ENCODE peak calls at places on chromosomes 4 and X, in nine cellular contexts. One of them, this sample, is unnamed.

GRCh38 chr4:178316211-178316610 is 874.0 kb upstream of the AGA start:
- DNase-seq in smooth muscle cell of the brain vasculature: no peak
- DNase-seq in stimulated activated naive B cell treated with anti-CD40 and anti-IgM and Interleukin-4, amounts not matched to agents 10 μg/mL and 1 μg/mL and 100 μg/mL, for 72 hours: no peak
- DNase-seq in A172: no peak
- DNase-seq in epithelial cell of esophagus: no peak
- DNase-seq in activated T-cell treated with anti-CD3 and anti-CD28 coated beads for 1 hour: no peak
- DNase-seq in NCI-H2171 treated with DMSO at 0.1 percent for 48 hours: no peak
- DNase-seq in stimulated activated CD4-positive, alpha-beta T cell treated with anti-CD3 and anti-CD28 coated beads, Interleukin-2, amount 100 ng/mL, for 48 hours: no peak
- DNase-seq in ELF-1: no peak
- DNase-seq in this sample: peak; percentile 87

GRCh38 chr4:168177546-168178149 is 85.3 kb downstream of the ANXA10 start:
- DNase-seq in smooth muscle cell of the brain vasculature: no peak
- DNase-seq in stimulated activated naive B cell treated with anti-CD40 and anti-IgM and Interleukin-4, amounts not matched to agents 10 μg/mL and 1 μg/mL and 100 μg/mL, for 72 hours: no peak
- DNase-seq in A172: no peak
- DNase-seq in epithelial cell of esophagus: no peak
- DNase-seq in activated T-cell treated with anti-CD3 and anti-CD28 coated beads for 1 hour: no peak
- DNase-seq in NCI-H2171 treated with DMSO at 0.1 percent for 48 hours: no peak
- DNase-seq in stimulated activated CD4-positive, alpha-beta T cell treated with anti-CD3 and anti-CD28 coated beads, Interleukin-2, amount 100 ng/mL, for 48 hours: no peak
- DNase-seq in ELF-1: no peak
- DNase-seq in this sample: no peak

GRCh38 chrX:10121787-10122186 is 35.0 kb upstream of the CLCN4 start:
- DNase-seq in smooth muscle cell of the brain vasculature: no peak
- DNase-seq in stimulated activated naive B cell treated with anti-CD40 and anti-IgM and Interleukin-4, amounts not matched to agents 10 μg/mL and 1 μg/mL and 100 μg/mL, for 72 hours: peak; percentile 78
- DNase-seq in A172: no peak
- DNase-seq in epithelial cell of esophagus: no peak
- DNase-seq in activated T-cell treated with anti-CD3 and anti-CD28 coated beads for 1 hour: no peak
- DNase-seq in NCI-H2171 treated with DMSO at 0.1 percent for 48 hours: no peak
- DNase-seq in stimulated activated CD4-positive, alpha-beta T cell treated with anti-CD3 and anti-CD28 coated beads, Interleukin-2, amount 100 ng/mL, for 48 hours: no peak
- DNase-seq in ELF-1: no peak
- DNase-seq in this sample: no peak

GRCh38 chr4:38015886-38016515 is 55.8 kb downstream of the PTTG2 start:
- DNase-seq in smooth muscle cell of the brain vasculature: no peak
- DNase-seq in stimulated activated naive B cell treated with anti-CD40 and anti-IgM and Interleukin-4, amounts not matched to agents 10 μg/mL and 1 μg/mL and 100 μg/mL, for 72 hours: no peak
- DNase-seq in A172: no peak
- DNase-seq in epithelial cell of esophagus: no peak
- DNase-seq in activated T-cell treated with anti-CD3 and anti-CD28 coated beads for 1 hour: no peak
- DNase-seq in NCI-H2171 treated with DMSO at 0.1 percent for 48 hours: no peak
- DNase-seq in stimulated activated CD4-positive, alpha-beta T cell treated with anti-CD3 and anti-CD28 coated beads, Interleukin-2, amount 100 ng/mL, for 48 hours: no peak
- DNase-seq in ELF-1: no peak
- DNase-seq in this sample: no peak

GRCh38 chr4:22052076-22052475 is 103.5 kb upstream of the KCNIP4 start:
- DNase-seq in smooth muscle cell of the brain vasculature: no peak
- DNase-seq in stimulated activated naive B cell treated with anti-CD40 and anti-IgM and Interleukin-4, amounts not matched to agents 10 μg/mL and 1 μg/mL and 100 μg/mL, for 72 hours: no peak
- DNase-seq in A172: no peak
- DNase-seq in epithelial cell of esophagus: no peak
- DNase-seq in activated T-cell treated with anti-CD3 and anti-CD28 coated beads for 1 hour: no peak
- DNase-seq in NCI-H2171 treated with DMSO at 0.1 percent for 48 hours: no peak
- DNase-seq in stimulated activated CD4-positive, alpha-beta T cell treated with anti-CD3 and anti-CD28 coated beads, Interleukin-2, amount 100 ng/mL, for 48 hours: no peak
- DNase-seq in ELF-1: no peak
- DNase-seq in this sample: no peak

GRCh38 chr4:37478151-37478550 is 208.0 kb downstream of the RELL1 start:
- DNase-seq in smooth muscle cell of the brain vasculature: no peak
- DNase-seq in stimulated activated naive B cell treated with anti-CD40 and anti-IgM and Interleukin-4, amounts not matched to agents 10 μg/mL and 1 μg/mL and 100 μg/mL, for 72 hours: no peak
- DNase-seq in A172: no peak
- DNase-seq in epithelial cell of esophagus: no peak
- DNase-seq in activated T-cell treated with anti-CD3 and anti-CD28 coated beads for 1 hour: no peak
- DNase-seq in NCI-H2171 treated with DMSO at 0.1 percent for 48 hours: no peak
- DNase-seq in stimulated activated CD4-positive, alpha-beta T cell treated with anti-CD3 and anti-CD28 coated beads, Interleukin-2, amount 100 ng/mL, for 48 hours: no peak
- DNase-seq in ELF-1: no peak
- DNase-seq in this sample: no peak

GRCh38 chrX:40107291-40108083 is 9.7 kb upstream of the BCOR start:
- DNase-seq in smooth muscle cell of the brain vasculature: no peak
- DNase-seq in stimulated activated naive B cell treated with anti-CD40 and anti-IgM and Interleukin-4, amounts not matched to agents 10 μg/mL and 1 μg/mL and 100 μg/mL, for 72 hours: no peak
- DNase-seq in A172: no peak
- DNase-seq in epithelial cell of esophagus: no peak
- DNase-seq in activated T-cell treated with anti-CD3 and anti-CD28 coated beads for 1 hour: no peak
- DNase-seq in NCI-H2171 treated with DMSO at 0.1 percent for 48 hours: peak; percentile 49
- DNase-seq in stimulated activated CD4-positive, alpha-beta T cell treated with anti-CD3 and anti-CD28 coated beads, Interleukin-2, amount 100 ng/mL, for 48 hours: no peak
- DNase-seq in ELF-1: peak; percentile 76
- DNase-seq in this sample: no peak

GRCh38 chr4:55444822-55445221 is 49.1 kb downstream of the TMEM165 start:
- DNase-seq in smooth muscle cell of the brain vasculature: no peak
- DNase-seq in stimulated activated naive B cell treated with anti-CD40 and anti-IgM and Interleukin-4, amounts not matched to agents 10 μg/mL and 1 μg/mL and 100 μg/mL, for 72 hours: no peak
- DNase-seq in A172: peak; percentile 53
- DNase-seq in epithelial cell of esophagus: peak; percentile 37
- DNase-seq in activated T-cell treated with anti-CD3 and anti-CD28 coated beads for 1 hour: no peak
- DNase-seq in NCI-H2171 treated with DMSO at 0.1 percent for 48 hours: no peak
- DNase-seq in stimulated activated CD4-positive, alpha-beta T cell treated with anti-CD3 and anti-CD28 coated beads, Interleukin-2, amount 100 ng/mL, for 48 hours: no peak
- DNase-seq in ELF-1: no peak
- DNase-seq in this sample: no peak

GRCh38 chr4:94927696-94928095 is 169.9 kb downstream of the BMPR1B start:
- DNase-seq in smooth muscle cell of the brain vasculature: no peak
- DNase-seq in stimulated activated naive B cell treated with anti-CD40 and anti-IgM and Interleukin-4, amounts not matched to agents 10 μg/mL and 1 μg/mL and 100 μg/mL, for 72 hours: no peak
- DNase-seq in A172: no peak
- DNase-seq in epithelial cell of esophagus: no peak
- DNase-seq in activated T-cell treated with anti-CD3 and anti-CD28 coated beads for 1 hour: no peak
- DNase-seq in NCI-H2171 treated with DMSO at 0.1 percent for 48 hours: no peak
- DNase-seq in stimulated activated CD4-positive, alpha-beta T cell treated with anti-CD3 and anti-CD28 coated beads, Interleukin-2, amount 100 ng/mL, for 48 hours: no peak
- DNase-seq in ELF-1: no peak
- DNase-seq in this sample: no peak

GRCh38 chr4:60315586-60315985 is 884.5 kb upstream of the ADGRL3 start:
- DNase-seq in smooth muscle cell of the brain vasculature: no peak
- DNase-seq in stimulated activated naive B cell treated with anti-CD40 and anti-IgM and Interleukin-4, amounts not matched to agents 10 μg/mL and 1 μg/mL and 100 μg/mL, for 72 hours: no peak
- DNase-seq in A172: no peak
- DNase-seq in epithelial cell of esophagus: no peak
- DNase-seq in activated T-cell treated with anti-CD3 and anti-CD28 coated beads for 1 hour: no peak
- DNase-seq in NCI-H2171 treated with DMSO at 0.1 percent for 48 hours: no peak
- DNase-seq in stimulated activated CD4-positive, alpha-beta T cell treated with anti-CD3 and anti-CD28 coated beads, Interleukin-2, amount 100 ng/mL, for 48 hours: no peak
- DNase-seq in ELF-1: no peak
- DNase-seq in this sample: no peak

GRCh38 chr4:77819409-77819835 is 254 bp upstream of the CNOT6L start:
- DNase-seq in smooth muscle cell of the brain vasculature: no peak
- DNase-seq in stimulated activated naive B cell treated with anti-CD40 and anti-IgM and Interleukin-4, amounts not matched to agents 10 μg/mL and 1 μg/mL and 100 μg/mL, for 72 hours: no peak
- DNase-seq in A172: no peak
- DNase-seq in epithelial cell of esophagus: peak; percentile 34
- DNase-seq in activated T-cell treated with anti-CD3 and anti-CD28 coated beads for 1 hour: no peak
- DNase-seq in NCI-H2171 treated with DMSO at 0.1 percent for 48 hours: no peak
- DNase-seq in stimulated activated CD4-positive, alpha-beta T cell treated with anti-CD3 and anti-CD28 coated beads, Interleukin-2, amount 100 ng/mL, for 48 hours: no peak
- DNase-seq in ELF-1: peak; percentile 29
- DNase-seq in this sample: no peak

GRCh38 chr4:56099378-56099786 is 150.6 kb downstream of the CEP135 start:
- DNase-seq in smooth muscle cell of the brain vasculature: no peak
- DNase-seq in stimulated activated naive B cell treated with anti-CD40 and anti-IgM and Interleukin-4, amounts not matched to agents 10 μg/mL and 1 μg/mL and 100 μg/mL, for 72 hours: no peak
- DNase-seq in A172: peak; percentile 52
- DNase-seq in epithelial cell of esophagus: peak; percentile 15
- DNase-seq in activated T-cell treated with anti-CD3 and anti-CD28 coated beads for 1 hour: no peak
- DNase-seq in NCI-H2171 treated with DMSO at 0.1 percent for 48 hours: no peak
- DNase-seq in stimulated activated CD4-positive, alpha-beta T cell treated with anti-CD3 and anti-CD28 coated beads, Interleukin-2, amount 100 ng/mL, for 48 hours: no peak
- DNase-seq in ELF-1: no peak
- DNase-seq in this sample: no peak

GRCh38 chrX:149860445-149860844 is 20.5 kb upstream of the MAGEA8 start:
- DNase-seq in smooth muscle cell of the brain vasculature: no peak
- DNase-seq in stimulated activated naive B cell treated with anti-CD40 and anti-IgM and Interleukin-4, amounts not matched to agents 10 μg/mL and 1 μg/mL and 100 μg/mL, for 72 hours: no peak
- DNase-seq in A172: no peak
- DNase-seq in epithelial cell of esophagus: no peak
- DNase-seq in activated T-cell treated with anti-CD3 and anti-CD28 coated beads for 1 hour: no peak
- DNase-seq in NCI-H2171 treated with DMSO at 0.1 percent for 48 hours: no peak
- DNase-seq in stimulated activated CD4-positive, alpha-beta T cell treated with anti-CD3 and anti-CD28 coated beads, Interleukin-2, amount 100 ng/mL, for 48 hours: no peak
- DNase-seq in ELF-1: no peak
- DNase-seq in this sample: no peak

GRCh38 chrX:70454441-70455365 is 10.1 kb downstream of the DLG3 start:
- DNase-seq in smooth muscle cell of the brain vasculature: no peak
- DNase-seq in stimulated activated naive B cell treated with anti-CD40 and anti-IgM and Interleukin-4, amounts not matched to agents 10 μg/mL and 1 μg/mL and 100 μg/mL, for 72 hours: no peak
- DNase-seq in A172: no peak
- DNase-seq in epithelial cell of esophagus: peak; percentile 81
- DNase-seq in activated T-cell treated with anti-CD3 and anti-CD28 coated beads for 1 hour: peak; percentile 40
- DNase-seq in NCI-H2171 treated with DMSO at 0.1 percent for 48 hours: peak; percentile 87
- DNase-seq in stimulated activated CD4-positive, alpha-beta T cell treated with anti-CD3 and anti-CD28 coated beads, Interleukin-2, amount 100 ng/mL, for 48 hours: peak; percentile 56
- DNase-seq in ELF-1: peak; percentile 99
- DNase-seq in this sample: peak; percentile 92

GRCh38 chr4:114137984-114138383 is 158.5 kb upstream of the ARSJ start:
- DNase-seq in smooth muscle cell of the brain vasculature: no peak
- DNase-seq in stimulated activated naive B cell treated with anti-CD40 and anti-IgM and Interleukin-4, amounts not matched to agents 10 μg/mL and 1 μg/mL and 100 μg/mL, for 72 hours: no peak
- DNase-seq in A172: no peak
- DNase-seq in epithelial cell of esophagus: no peak
- DNase-seq in activated T-cell treated with anti-CD3 and anti-CD28 coated beads for 1 hour: no peak
- DNase-seq in NCI-H2171 treated with DMSO at 0.1 percent for 48 hours: no peak
- DNase-seq in stimulated activated CD4-positive, alpha-beta T cell treated with anti-CD3 and anti-CD28 coated beads, Interleukin-2, amount 100 ng/mL, for 48 hours: no peak
- DNase-seq in ELF-1: no peak
- DNase-seq in this sample: no peak

GRCh38 chr4:10416441-10416840 is 40.8 kb downstream of the ZNF518B start:
- DNase-seq in smooth muscle cell of the brain vasculature: no peak
- DNase-seq in stimulated activated naive B cell treated with anti-CD40 and anti-IgM and Interleukin-4, amounts not matched to agents 10 μg/mL and 1 μg/mL and 100 μg/mL, for 72 hours: no peak
- DNase-seq in A172: no peak
- DNase-seq in epithelial cell of esophagus: no peak
- DNase-seq in activated T-cell treated with anti-CD3 and anti-CD28 coated beads for 1 hour: no peak
- DNase-seq in NCI-H2171 treated with DMSO at 0.1 percent for 48 hours: no peak
- DNase-seq in stimulated activated CD4-positive, alpha-beta T cell treated with anti-CD3 and anti-CD28 coated beads, Interleukin-2, amount 100 ng/mL, for 48 hours: no peak
- DNase-seq in ELF-1: no peak
- DNase-seq in this sample: no peak

GRCh38 chrX:139862208-139862607 is 70.6 kb downstream of the ATP11C start:
- DNase-seq in smooth muscle cell of the brain vasculature: no peak
- DNase-seq in stimulated activated naive B cell treated with anti-CD40 and anti-IgM and Interleukin-4, amounts not matched to agents 10 μg/mL and 1 μg/mL and 100 μg/mL, for 72 hours: no peak
- DNase-seq in A172: no peak
- DNase-seq in epithelial cell of esophagus: no peak
- DNase-seq in activated T-cell treated with anti-CD3 and anti-CD28 coated beads for 1 hour: no peak
- DNase-seq in NCI-H2171 treated with DMSO at 0.1 percent for 48 hours: no peak
- DNase-seq in stimulated activated CD4-positive, alpha-beta T cell treated with anti-CD3 and anti-CD28 coated beads, Interleukin-2, amount 100 ng/mL, for 48 hours: no peak
- DNase-seq in ELF-1: peak; percentile 39
- DNase-seq in this sample: no peak

GRCh38 chr4:115110191-115111166 is 2.9 kb downstream of the NDST4 start:
- DNase-seq in smooth muscle cell of the brain vasculature: peak; percentile 45
- DNase-seq in stimulated activated naive B cell treated with anti-CD40 and anti-IgM and Interleukin-4, amounts not matched to agents 10 μg/mL and 1 μg/mL and 100 μg/mL, for 72 hours: no peak
- DNase-seq in A172: no peak
- DNase-seq in epithelial cell of esophagus: no peak
- DNase-seq in activated T-cell treated with anti-CD3 and anti-CD28 coated beads for 1 hour: no peak
- DNase-seq in NCI-H2171 treated with DMSO at 0.1 percent for 48 hours: peak; percentile 89
- DNase-seq in stimulated activated CD4-positive, alpha-beta T cell treated with anti-CD3 and anti-CD28 coated beads, Interleukin-2, amount 100 ng/mL, for 48 hours: no peak
- DNase-seq in ELF-1: no peak
- DNase-seq in this sample: no peak

GRCh38 chrX:63275127-63275526 is 76.0 kb downstream of the SPIN4 start:
- DNase-seq in smooth muscle cell of the brain vasculature: no peak
- DNase-seq in stimulated activated naive B cell treated with anti-CD40 and anti-IgM and Interleukin-4, amounts not matched to agents 10 μg/mL and 1 μg/mL and 100 μg/mL, for 72 hours: peak; percentile 4
- DNase-seq in A172: peak; percentile 25
- DNase-seq in epithelial cell of esophagus: peak; percentile 41
- DNase-seq in activated T-cell treated with anti-CD3 and anti-CD28 coated beads for 1 hour: no peak
- DNase-seq in NCI-H2171 treated with DMSO at 0.1 percent for 48 hours: no peak
- DNase-seq in stimulated activated CD4-positive, alpha-beta T cell treated with anti-CD3 and anti-CD28 coated beads, Interleukin-2, amount 100 ng/mL, for 48 hours: peak; percentile 32
- DNase-seq in ELF-1: peak; percentile 57
- DNase-seq in this sample: no peak

GRCh38 chrX:19747672-19748610 is 139.5 kb downstream of the SH3KBP1 start:
- DNase-seq in smooth muscle cell of the brain vasculature: no peak
- DNase-seq in stimulated activated naive B cell treated with anti-CD40 and anti-IgM and Interleukin-4, amounts not matched to agents 10 μg/mL and 1 μg/mL and 100 μg/mL, for 72 hours: peak; percentile 49
- DNase-seq in A172: no peak
- DNase-seq in epithelial cell of esophagus: no peak
- DNase-seq in activated T-cell treated with anti-CD3 and anti-CD28 coated beads for 1 hour: peak; percentile 51
- DNase-seq in NCI-H2171 treated with DMSO at 0.1 percent for 48 hours: peak; percentile 2
- DNase-seq in stimulated activated CD4-positive, alpha-beta T cell treated with anti-CD3 and anti-CD28 coated beads, Interleukin-2, amount 100 ng/mL, for 48 hours: peak; percentile 49
- DNase-seq in ELF-1: no peak
- DNase-seq in this sample: no peak

GRCh38 chr4:88939697-88940096 is 117.3 kb downstream of the FAM13A start:
- DNase-seq in smooth muscle cell of the brain vasculature: no peak
- DNase-seq in stimulated activated naive B cell treated with anti-CD40 and anti-IgM and Interleukin-4, amounts not matched to agents 10 μg/mL and 1 μg/mL and 100 μg/mL, for 72 hours: no peak
- DNase-seq in A172: no peak
- DNase-seq in epithelial cell of esophagus: no peak
- DNase-seq in activated T-cell treated with anti-CD3 and anti-CD28 coated beads for 1 hour: no peak
- DNase-seq in NCI-H2171 treated with DMSO at 0.1 percent for 48 hours: no peak
- DNase-seq in stimulated activated CD4-positive, alpha-beta T cell treated with anti-CD3 and anti-CD28 coated beads, Interleukin-2, amount 100 ng/mL, for 48 hours: no peak
- DNase-seq in ELF-1: no peak
- DNase-seq in this sample: no peak

GRCh38 chr4:128565565-128566186 is 243.8 kb upstream of the JADE1 start:
- DNase-seq in smooth muscle cell of the brain vasculature: no peak
- DNase-seq in stimulated activated naive B cell treated with anti-CD40 and anti-IgM and Interleukin-4, amounts not matched to agents 10 μg/mL and 1 μg/mL and 100 μg/mL, for 72 hours: peak; percentile 6
- DNase-seq in A172: peak; percentile 49
- DNase-seq in epithelial cell of esophagus: peak; percentile 44
- DNase-seq in activated T-cell treated with anti-CD3 and anti-CD28 coated beads for 1 hour: no peak
- DNase-seq in NCI-H2171 treated with DMSO at 0.1 percent for 48 hours: no peak
- DNase-seq in stimulated activated CD4-positive, alpha-beta T cell treated with anti-CD3 and anti-CD28 coated beads, Interleukin-2, amount 100 ng/mL, for 48 hours: peak; percentile 8
- DNase-seq in ELF-1: peak; percentile 81
- DNase-seq in this sample: no peak

GRCh38 chr4:174254613-174255012 is 28.9 kb downstream of the FBXO8 start:
- DNase-seq in smooth muscle cell of the brain vasculature: no peak
- DNase-seq in stimulated activated naive B cell treated with anti-CD40 and anti-IgM and Interleukin-4, amounts not matched to agents 10 μg/mL and 1 μg/mL and 100 μg/mL, for 72 hours: no peak
- DNase-seq in A172: no peak
- DNase-seq in epithelial cell of esophagus: no peak
- DNase-seq in activated T-cell treated with anti-CD3 and anti-CD28 coated beads for 1 hour: no peak
- DNase-seq in NCI-H2171 treated with DMSO at 0.1 percent for 48 hours: no peak
- DNase-seq in stimulated activated CD4-positive, alpha-beta T cell treated with anti-CD3 and anti-CD28 coated beads, Interleukin-2, amount 100 ng/mL, for 48 hours: no peak
- DNase-seq in ELF-1: no peak
- DNase-seq in this sample: no peak

GRCh38 chr4:114318309-114318708 is 280.3 kb upstream of the UGT8 start:
- DNase-seq in smooth muscle cell of the brain vasculature: peak; percentile 10
- DNase-seq in stimulated activated naive B cell treated with anti-CD40 and anti-IgM and Interleukin-4, amounts not matched to agents 10 μg/mL and 1 μg/mL and 100 μg/mL, for 72 hours: no peak
- DNase-seq in A172: no peak
- DNase-seq in epithelial cell of esophagus: no peak
- DNase-seq in activated T-cell treated with anti-CD3 and anti-CD28 coated beads for 1 hour: no peak
- DNase-seq in NCI-H2171 treated with DMSO at 0.1 percent for 48 hours: peak; percentile 17
- DNase-seq in stimulated activated CD4-positive, alpha-beta T cell treated with anti-CD3 and anti-CD28 coated beads, Interleukin-2, amount 100 ng/mL, for 48 hours: no peak
- DNase-seq in ELF-1: no peak
- DNase-seq in this sample: no peak

GRCh38 chr4:107666134-107666533 is 53.9 kb downstream of the PAPSS1 start:
- DNase-seq in smooth muscle cell of the brain vasculature: peak; percentile 17
- DNase-seq in stimulated activated naive B cell treated with anti-CD40 and anti-IgM and Interleukin-4, amounts not matched to agents 10 μg/mL and 1 μg/mL and 100 μg/mL, for 72 hours: no peak
- DNase-seq in A172: no peak
- DNase-seq in epithelial cell of esophagus: peak; percentile 12
- DNase-seq in activated T-cell treated with anti-CD3 and anti-CD28 coated beads for 1 hour: no peak
- DNase-seq in NCI-H2171 treated with DMSO at 0.1 percent for 48 hours: no peak
- DNase-seq in stimulated activated CD4-positive, alpha-beta T cell treated with anti-CD3 and anti-CD28 coated beads, Interleukin-2, amount 100 ng/mL, for 48 hours: no peak
- DNase-seq in ELF-1: no peak
- DNase-seq in this sample: no peak

GRCh38 chr4:81142744-81143143 is 72.3 kb downstream of the PRKG2 start:
- DNase-seq in smooth muscle cell of the brain vasculature: no peak
- DNase-seq in stimulated activated naive B cell treated with anti-CD40 and anti-IgM and Interleukin-4, amounts not matched to agents 10 μg/mL and 1 μg/mL and 100 μg/mL, for 72 hours: no peak
- DNase-seq in A172: no peak
- DNase-seq in epithelial cell of esophagus: peak; percentile 57
- DNase-seq in activated T-cell treated with anti-CD3 and anti-CD28 coated beads for 1 hour: no peak
- DNase-seq in NCI-H2171 treated with DMSO at 0.1 percent for 48 hours: no peak
- DNase-seq in stimulated activated CD4-positive, alpha-beta T cell treated with anti-CD3 and anti-CD28 coated beads, Interleukin-2, amount 100 ng/mL, for 48 hours: no peak
- DNase-seq in ELF-1: no peak
- DNase-seq in this sample: peak; percentile 7

GRCh38 chrX:153935326-153935851 is 552 bp upstream of the NAA10 start:
- DNase-seq in smooth muscle cell of the brain vasculature: no peak
- DNase-seq in stimulated activated naive B cell treated with anti-CD40 and anti-IgM and Interleukin-4, amounts not matched to agents 10 μg/mL and 1 μg/mL and 100 μg/mL, for 72 hours: no peak
- DNase-seq in A172: no peak
- DNase-seq in epithelial cell of esophagus: no peak
- DNase-seq in activated T-cell treated with anti-CD3 and anti-CD28 coated beads for 1 hour: no peak
- DNase-seq in NCI-H2171 treated with DMSO at 0.1 percent for 48 hours: peak; percentile 44
- DNase-seq in stimulated activated CD4-positive, alpha-beta T cell treated with anti-CD3 and anti-CD28 coated beads, Interleukin-2, amount 100 ng/mL, for 48 hours: no peak
- DNase-seq in ELF-1: peak; percentile 85
- DNase-seq in this sample: no peak

GRCh38 chr4:184649971-184650855 is 675 bp downstream of the PRIMPOL start:
- DNase-seq in smooth muscle cell of the brain vasculature: no peak
- DNase-seq in stimulated activated naive B cell treated with anti-CD40 and anti-IgM and Interleukin-4, amounts not matched to agents 10 μg/mL and 1 μg/mL and 100 μg/mL, for 72 hours: no peak
- DNase-seq in A172: peak; percentile 39
- DNase-seq in epithelial cell of esophagus: peak; percentile 48
- DNase-seq in activated T-cell treated with anti-CD3 and anti-CD28 coated beads for 1 hour: no peak
- DNase-seq in NCI-H2171 treated with DMSO at 0.1 percent for 48 hours: peak; percentile 26
- DNase-seq in stimulated activated CD4-positive, alpha-beta T cell treated with anti-CD3 and anti-CD28 coated beads, Interleukin-2, amount 100 ng/mL, for 48 hours: peak; percentile 27
- DNase-seq in ELF-1: peak; percentile 71
- DNase-seq in this sample: no peak

This sample was measured in DMS153.